ENCODE peak calls at places on chromosomes 7 and 10, in eight cellular contexts. W, C, X, Q, G, F, A and J are unnamed samples.

GRCh38 chr7:28065721-28066285 is 114.8 kb downstream of the JAZF1 start:
- DNase-seq in F (no peak), G (no peak), C (no peak), X (peak), A (no peak), Q (no peak), W (no peak), J (no peak)

GRCh38 chr10:75476569-75476968 is 45.1 kb downstream of the LRMDA start:
- DNase-seq in Q (no peak), X (no peak), G (no peak), A (no peak), W (no peak), C (no peak), F (no peak), J (no peak)

GRCh38 chr7:30970594-30971094 is 6.9 kb downstream of the GHRHR start:
- DNase-seq in F (no peak), G (no peak), X (peak), Q (no peak), A (no peak), W (no peak), C (no peak), J (no peak)

GRCh38 chr7:157522954-157523353 is 186.2 kb downstream of the DNAJB6 start:
- DNase-seq in Q (no peak), C (no peak), W (no peak), G (no peak), X (no peak), A (no peak), F (no peak), J (no peak)

GRCh38 chr10:48306870-48307531 is 524 bp downstream of the MAPK8 start:
- DNase-seq in F (peak), X (peak), C (no peak), G (peak), A (peak), W (peak), Q (peak), J (peak)

GRCh38 chr10:65861249-65861648 is 1064.6 kb upstream of the LRRTM3 start:
- DNase-seq in C (no peak), Q (no peak), A (peak), W (no peak), F (no peak), X (peak), G (peak), J (no peak)

GRCh38 chr10:69505636-69506318 is 54.5 kb downstream of the TSPAN15 start:
- DNase-seq in A (no peak), F (no peak), Q (no peak), C (no peak), X (peak), G (no peak), W (no peak), J (no peak)

GRCh38 chr7:24926623-24927539 is 53.1 kb downstream of the OSBPL3 start:
- DNase-seq in X (no peak), Q (peak), C (no peak), F (no peak), A (no peak), G (peak), W (no peak), J (no peak)

GRCh38 chr10:78162867-78163266 is 129.2 kb downstream of the RPS24 start:
- DNase-seq in G (no peak), W (no peak), F (no peak), C (no peak), Q (no peak), X (no peak), A (peak), J (no peak)

GRCh38 chr7:99194301-99194700 is 13.6 kb downstream of the KPNA7 start:
- DNase-seq in A (no peak), Q (no peak), W (no peak), X (no peak), G (no peak), C (no peak), F (no peak), J (no peak)

GRCh38 chr7:77217474-77218185 is 18.0 kb upstream of the FGL2 start:
- DNase-seq in G (peak), W (no peak), A (peak), Q (no peak), X (no peak), C (no peak), F (no peak), J (no peak)